ENCODE peak calls at places on chromosomes 16 and 17, in seven cellular contexts. R is AG09309; L is NCI-H510A treated with DMSO at 0.1 percent for 48 hours; N is activated T-helper 1 cell treated with Interleukin-2 at 50 U/mL for 16 hours; U is activated CD4-positive, alpha-beta T cell treated with anti-CD3 and anti-CD28 coated beads, Interleukin-2, amount 50 U/mL, for 4 hours; I is lower lobe of right lung; O is colonic mucosa. Y is an unnamed sample.

GRCh38 chr17:38893612-38894011 is 23.8 kb downstream of the LASP1 start:
- DNase-seq in R (no peak), U (no peak), I (peak), L (no peak), N (no peak), O (no peak), Y (no peak)

GRCh38 chr17:29577778-29578211 is 9.3 kb downstream of the TP53I13 start:
- DNase-seq in R (no peak), I (peak), U (no peak), N (no peak), O (no peak), L (no peak), Y (no peak)

GRCh38 chr17:63997341-63998048 is 656 bp upstream of the PRR29 start:
- DNase-seq in N (no peak), U (no peak), O (no peak), I (peak), R (no peak), L (no peak), Y (no peak)

GRCh38 chr16:72188512-72188911 is 16.6 kb upstream of the PMFBP1 start:
- DNase-seq in I (no peak), R (no peak), O (no peak), L (no peak), U (no peak), N (no peak), Y (no peak)

GRCh38 chr16:68090526-68090925 is 5.4 kb downstream of the NFATC3 start:
- DNase-seq in N (no peak), U (no peak), R (no peak), I (no peak), O (no peak), L (no peak), Y (no peak)

GRCh38 chr17:42111901-42112551 is 488 bp downstream of the DHX58 start:
- DNase-seq in R (no peak), I (peak), L (peak), U (no peak), O (peak), N (no peak), Y (no peak)

GRCh38 chr16:16151315-16151714 is 72.0 kb downstream of the ABCC6 start:
- DNase-seq in I (no peak), U (no peak), R (no peak), L (no peak), O (no peak), N (no peak), Y (no peak)

GRCh38 chr17:7673239-7673638 is 14.1 kb downstream of the TP53 start:
- DNase-seq in O (peak), L (no peak), U (no peak), I (no peak), N (no peak), R (no peak), Y (no peak)

GRCh38 chr17:63966646-63967265 is 6.0 kb downstream of the SCN4A start:
- DNase-seq in U (no peak), L (no peak), R (no peak), O (no peak), N (no peak), I (no peak), Y (no peak)

GRCh38 chr17:75077490-75078096 is 10.2 kb upstream of the SLC16A5 start:
- DNase-seq in I (peak), N (peak), R (no peak), U (peak), L (no peak), O (peak), Y (no peak)

GRCh38 chr16:67146523-67147357 is 4.1 kb downstream of the B3GNT9 start:
- DNase-seq in L (no peak), I (no peak), R (no peak), U (no peak), O (no peak), N (no peak), Y (no peak)

GRCh38 chr17:78383725-78384471 is 5.4 kb downstream of the PGS1 start:
- DNase-seq in L (no peak), U (peak), O (peak), I (peak), N (peak), R (peak), Y (peak)

GRCh38 chr17:58232707-58233156 is 5.7 kb upstream of the LPO start:
- DNase-seq in I (peak), U (peak), L (no peak), N (no peak), R (peak), O (no peak), Y (no peak)

GRCh38 chr16:81530814-81531213 is 86.2 kb downstream of the CMIP start:
- DNase-seq in N (no peak), U (no peak), L (no peak), R (no peak), O (no peak), I (peak), Y (no peak)

GRCh38 chr16:31471241-31471874 is 594 bp upstream of the TGFB1I1 start:
- DNase-seq in O (no peak), U (no peak), L (no peak), R (no peak), N (no peak), I (no peak), Y (no peak)

GRCh38 chr16:11107781-11108465 is 148.1 kb downstream of the SOCS1 start:
- DNase-seq in N (no peak), R (no peak), L (no peak), O (no peak), U (no peak), I (no peak), Y (no peak)

GRCh38 chr16:2529061-2529931 is 1.9 kb downstream of the CEMP1 start:
- DNase-seq in U (no peak), N (no peak), R (no peak), O (no peak), I (no peak), L (no peak), Y (no peak)

GRCh38 chr16:23514381-23515152 is 4.3 kb upstream of the GGA2 start:
- DNase-seq in R (no peak), I (no peak), L (no peak), U (no peak), O (no peak), N (no peak), Y (no peak)

GRCh38 chr16:67939507-67940435 is 3.1 kb upstream of the PSMB10 start:
- DNase-seq in U (peak), L (no peak), O (peak), I (no peak), R (no peak), N (no peak), Y (no peak)

GRCh38 chr17:44108440-44109311 is 14.8 kb downstream of the HDAC5 start:
- DNase-seq in R (peak), L (no peak), U (no peak), N (no peak), O (peak), I (peak), Y (no peak)

GRCh38 chr17:226773-227580 is 45.5 kb upstream of the DOC2B start:
- DNase-seq in O (no peak), N (no peak), U (no peak), I (peak), R (no peak), L (no peak), Y (no peak)

GRCh38 chr17:16480995-16481394 is 11.0 kb downstream of the LRRC75A start:
- DNase-seq in N (no peak), R (no peak), I (no peak), O (no peak), L (no peak), U (no peak), Y (no peak)

GRCh38 chr17:72890711-72891110 is 201.8 kb downstream of the SLC39A11 start:
- DNase-seq in I (no peak), O (no peak), U (no peak), R (peak), L (no peak), N (no peak), Y (no peak)

GRCh38 chr17:65278820-65279184 is 141.6 kb downstream of the RGS9 start:
- DNase-seq in O (no peak), N (no peak), U (no peak), I (no peak), L (no peak), R (no peak), Y (no peak)

GRCh38 chr16:11155284-11155806 is 100.7 kb downstream of the SOCS1 start:
- DNase-seq in L (no peak), N (no peak), U (no peak), R (peak), I (no peak), O (no peak), Y (no peak)

GRCh38 chr16:57091990-57092785 is at the start of gene CPNE2:
- DNase-seq in U (no peak), R (no peak), O (peak), L (peak), I (peak), N (peak), Y (no peak)

GRCh38 chr17:9232591-9233270 is 211.4 kb downstream of the NTN1 start:
- DNase-seq in R (no peak), O (no peak), U (no peak), L (no peak), N (no peak), I (no peak), Y (no peak)

GRCh38 chr16:8173111-8173644 is 417.1 kb downstream of the TMEM114 start:
- DNase-seq in O (peak), R (no peak), L (peak), I (peak), N (no peak), U (no peak), Y (no peak)

GRCh38 chr17:9668532-9668931 is 23.2 kb downstream of the USP43 start:
- DNase-seq in R (no peak), I (no peak), U (no peak), N (no peak), L (no peak), O (no peak), Y (no peak)

GRCh38 chr16:2232094-2232990 is 3.9 kb upstream of the DNASE1L2 start:
- DNase-seq in U (no peak), N (no peak), O (no peak), R (no peak), L (no peak), I (no peak), Y (no peak)

GRCh38 chr17:77886387-77886728 is 72.1 kb upstream of the TNRC6C start:
- DNase-seq in O (peak), R (no peak), I (peak), L (peak), N (no peak), U (no peak), Y (no peak)

GRCh38 chr17:75799402-75799801 is 14.8 kb downstream of the UNK start:
- DNase-seq in O (no peak), I (no peak), L (no peak), U (no peak), N (no peak), R (no peak), Y (no peak)

GRCh38 chr16:77877712-77878111 is 89.3 kb downstream of the VAT1L start:
- DNase-seq in U (no peak), L (no peak), R (peak), I (no peak), N (no peak), O (no peak), Y (peak)

GRCh38 chr16:89402962-89403361 is 87.4 kb downstream of the ANKRD11 start:
- DNase-seq in O (no peak), L (no peak), R (no peak), U (no peak), I (no peak), N (no peak), Y (no peak)